ENCODE peak calls at places on chromosomes 11 and 22, in nine cellular contexts. One of them, this sample, is unnamed.

GRCh38 chr11:45339754-45340519 is 53.8 kb upstream of the SYT13 start:
- DNase-seq in RWPE1: peak
- DNase-seq in chondrocyte: no peak
- DNase-seq in T-helper 2 cell: peak
- DNase-seq in C1 segment of cervical spinal cord: peak
- DNase-seq in heart right ventricle: peak
- DNase-seq in RCC 7860: peak
- DNase-seq in GOT3: peak
- DNase-seq in left cardiac atrium: peak
- DNase-seq in this sample: peak

GRCh38 chr11:47961383-47961782 is 19.0 kb upstream of the PTPRJ start:
- DNase-seq in RWPE1: no peak
- DNase-seq in chondrocyte: no peak
- DNase-seq in T-helper 2 cell: no peak
- DNase-seq in C1 segment of cervical spinal cord: no peak
- DNase-seq in heart right ventricle: no peak
- DNase-seq in RCC 7860: no peak
- DNase-seq in GOT3: no peak
- DNase-seq in left cardiac atrium: no peak
- DNase-seq in this sample: no peak

GRCh38 chr11:130145328-130145812 is 14.2 kb upstream of the ST14 start:
- DNase-seq in RWPE1: no peak
- DNase-seq in chondrocyte: no peak
- DNase-seq in T-helper 2 cell: no peak
- DNase-seq in C1 segment of cervical spinal cord: no peak
- DNase-seq in heart right ventricle: no peak
- DNase-seq in RCC 7860: no peak
- DNase-seq in GOT3: no peak
- DNase-seq in left cardiac atrium: no peak
- DNase-seq in this sample: no peak

GRCh38 chr11:77813256-77813655 is 7.3 kb downstream of the RSF1 start:
- DNase-seq in RWPE1: no peak
- DNase-seq in chondrocyte: no peak
- DNase-seq in T-helper 2 cell: no peak
- DNase-seq in C1 segment of cervical spinal cord: no peak
- DNase-seq in heart right ventricle: no peak
- DNase-seq in RCC 7860: no peak
- DNase-seq in GOT3: no peak
- DNase-seq in left cardiac atrium: no peak
- DNase-seq in this sample: no peak

GRCh38 chr11:128505449-128506058 is 81.8 kb downstream of the ETS1 start:
- DNase-seq in RWPE1: no peak
- DNase-seq in chondrocyte: no peak
- DNase-seq in T-helper 2 cell: no peak
- DNase-seq in C1 segment of cervical spinal cord: no peak
- DNase-seq in heart right ventricle: no peak
- DNase-seq in RCC 7860: no peak
- DNase-seq in GOT3: no peak
- DNase-seq in left cardiac atrium: no peak
- DNase-seq in this sample: no peak

GRCh38 chr11:118099838-118100570 is 13.2 kb upstream of the SMIM35 start:
- DNase-seq in RWPE1: no peak
- DNase-seq in chondrocyte: no peak
- DNase-seq in T-helper 2 cell: no peak
- DNase-seq in C1 segment of cervical spinal cord: no peak
- DNase-seq in heart right ventricle: no peak
- DNase-seq in RCC 7860: no peak
- DNase-seq in GOT3: no peak
- DNase-seq in left cardiac atrium: no peak
- DNase-seq in this sample: peak

GRCh38 chr11:61959026-61959608 is 8.3 kb downstream of the FTH1 start:
- DNase-seq in RWPE1: peak
- DNase-seq in chondrocyte: peak
- DNase-seq in T-helper 2 cell: no peak
- DNase-seq in C1 segment of cervical spinal cord: no peak
- DNase-seq in heart right ventricle: no peak
- DNase-seq in RCC 7860: no peak
- DNase-seq in GOT3: no peak
- DNase-seq in left cardiac atrium: no peak
- DNase-seq in this sample: no peak

GRCh38 chr11:117107701-117108590 is 9.7 kb upstream of the SIK3 start:
- DNase-seq in RWPE1: no peak
- DNase-seq in chondrocyte: no peak
- DNase-seq in T-helper 2 cell: no peak
- DNase-seq in C1 segment of cervical spinal cord: no peak
- DNase-seq in heart right ventricle: no peak
- DNase-seq in RCC 7860: no peak
- DNase-seq in GOT3: no peak
- DNase-seq in left cardiac atrium: no peak
- DNase-seq in this sample: no peak

GRCh38 chr11:133506551-133507094 is 25.7 kb downstream of the OPCML start:
- DNase-seq in RWPE1: no peak
- DNase-seq in chondrocyte: no peak
- DNase-seq in T-helper 2 cell: no peak
- DNase-seq in C1 segment of cervical spinal cord: no peak
- DNase-seq in heart right ventricle: no peak
- DNase-seq in RCC 7860: no peak
- DNase-seq in GOT3: no peak
- DNase-seq in left cardiac atrium: no peak
- DNase-seq in this sample: no peak

GRCh38 chr11:69382131-69383128 is 88.5 kb downstream of the MYEOV start:
- DNase-seq in RWPE1: no peak
- DNase-seq in chondrocyte: peak
- DNase-seq in T-helper 2 cell: no peak
- DNase-seq in C1 segment of cervical spinal cord: no peak
- DNase-seq in heart right ventricle: peak
- DNase-seq in RCC 7860: no peak
- DNase-seq in GOT3: no peak
- DNase-seq in left cardiac atrium: peak
- DNase-seq in this sample: peak

GRCh38 chr11:134022748-134023147 is 46.1 kb upstream of the JAM3 start:
- DNase-seq in RWPE1: no peak
- DNase-seq in chondrocyte: no peak
- DNase-seq in T-helper 2 cell: no peak
- DNase-seq in C1 segment of cervical spinal cord: no peak
- DNase-seq in heart right ventricle: no peak
- DNase-seq in RCC 7860: no peak
- DNase-seq in GOT3: no peak
- DNase-seq in left cardiac atrium: no peak
- DNase-seq in this sample: no peak

GRCh38 chr11:130471731-130472433 is 23.4 kb downstream of the ADAMTS15 start:
- DNase-seq in RWPE1: no peak
- DNase-seq in chondrocyte: no peak
- DNase-seq in T-helper 2 cell: no peak
- DNase-seq in C1 segment of cervical spinal cord: no peak
- DNase-seq in heart right ventricle: no peak
- DNase-seq in RCC 7860: no peak
- DNase-seq in GOT3: no peak
- DNase-seq in left cardiac atrium: no peak
- DNase-seq in this sample: no peak

GRCh38 chr22:39488563-39489083 is 13.5 kb upstream of the MIEF1 start:
- DNase-seq in RWPE1: no peak
- DNase-seq in chondrocyte: no peak
- DNase-seq in T-helper 2 cell: no peak
- DNase-seq in C1 segment of cervical spinal cord: no peak
- DNase-seq in heart right ventricle: no peak
- DNase-seq in RCC 7860: no peak
- DNase-seq in GOT3: no peak
- DNase-seq in left cardiac atrium: no peak
- DNase-seq in this sample: no peak

GRCh38 chr11:35539781-35540281 is 14.4 kb upstream of the PAMR1 start:
- DNase-seq in RWPE1: no peak
- DNase-seq in chondrocyte: no peak
- DNase-seq in T-helper 2 cell: no peak
- DNase-seq in C1 segment of cervical spinal cord: no peak
- DNase-seq in heart right ventricle: peak
- DNase-seq in RCC 7860: no peak
- DNase-seq in GOT3: no peak
- DNase-seq in left cardiac atrium: peak
- DNase-seq in this sample: peak

GRCh38 chr11:129620705-129621104 is 194.9 kb upstream of the TMEM45B start:
- DNase-seq in RWPE1: peak
- DNase-seq in chondrocyte: no peak
- DNase-seq in T-helper 2 cell: no peak
- DNase-seq in C1 segment of cervical spinal cord: no peak
- DNase-seq in heart right ventricle: no peak
- DNase-seq in RCC 7860: no peak
- DNase-seq in GOT3: no peak
- DNase-seq in left cardiac atrium: no peak
- DNase-seq in this sample: no peak

GRCh38 chr11:24078056-24078455 is 418.8 kb upstream of the LUZP2 start:
- DNase-seq in RWPE1: no peak
- DNase-seq in chondrocyte: no peak
- DNase-seq in T-helper 2 cell: no peak
- DNase-seq in C1 segment of cervical spinal cord: no peak
- DNase-seq in heart right ventricle: no peak
- DNase-seq in RCC 7860: no peak
- DNase-seq in GOT3: no peak
- DNase-seq in left cardiac atrium: no peak
- DNase-seq in this sample: no peak

GRCh38 chr22:49838771-49839717 is 11.4 kb upstream of the BRD1 start:
- DNase-seq in RWPE1: no peak
- DNase-seq in chondrocyte: no peak
- DNase-seq in T-helper 2 cell: peak
- DNase-seq in C1 segment of cervical spinal cord: no peak
- DNase-seq in heart right ventricle: no peak
- DNase-seq in RCC 7860: no peak
- DNase-seq in GOT3: no peak
- DNase-seq in left cardiac atrium: no peak
- DNase-seq in this sample: no peak

GRCh38 chr22:22818861-22819855 is 68.5 kb upstream of the IGLL5 start:
- DNase-seq in RWPE1: no peak
- DNase-seq in chondrocyte: no peak
- DNase-seq in T-helper 2 cell: no peak
- DNase-seq in C1 segment of cervical spinal cord: no peak
- DNase-seq in heart right ventricle: no peak
- DNase-seq in RCC 7860: no peak
- DNase-seq in GOT3: no peak
- DNase-seq in left cardiac atrium: no peak
- DNase-seq in this sample: no peak

GRCh38 chr22:23527971-23528740 is 51.9 kb downstream of the IGLL1 start:
- DNase-seq in RWPE1: no peak
- DNase-seq in chondrocyte: peak
- DNase-seq in T-helper 2 cell: no peak
- DNase-seq in C1 segment of cervical spinal cord: no peak
- DNase-seq in heart right ventricle: no peak
- DNase-seq in RCC 7860: no peak
- DNase-seq in GOT3: no peak
- DNase-seq in left cardiac atrium: no peak
- DNase-seq in this sample: no peak

GRCh38 chr11:111845256-111846028 is 25.9 kb downstream of the ALG9 start:
- DNase-seq in RWPE1: no peak
- DNase-seq in chondrocyte: no peak
- DNase-seq in T-helper 2 cell: no peak
- DNase-seq in C1 segment of cervical spinal cord: no peak
- DNase-seq in heart right ventricle: no peak
- DNase-seq in RCC 7860: no peak
- DNase-seq in GOT3: no peak
- DNase-seq in left cardiac atrium: no peak
- DNase-seq in this sample: no peak

GRCh38 chr11:33557201-33557600 is 143.4 kb downstream of the C11orf91 start:
- DNase-seq in RWPE1: peak
- DNase-seq in chondrocyte: no peak
- DNase-seq in T-helper 2 cell: no peak
- DNase-seq in C1 segment of cervical spinal cord: no peak
- DNase-seq in heart right ventricle: no peak
- DNase-seq in RCC 7860: peak
- DNase-seq in GOT3: no peak
- DNase-seq in left cardiac atrium: no peak
- DNase-seq in this sample: no peak

GRCh38 chr22:29397791-29398190 is 9.4 kb upstream of the AP1B1 start:
- DNase-seq in RWPE1: no peak
- DNase-seq in chondrocyte: no peak
- DNase-seq in T-helper 2 cell: no peak
- DNase-seq in C1 segment of cervical spinal cord: no peak
- DNase-seq in heart right ventricle: no peak
- DNase-seq in RCC 7860: no peak
- DNase-seq in GOT3: no peak
- DNase-seq in left cardiac atrium: no peak
- DNase-seq in this sample: no peak

GRCh38 chr11:57357827-57358226 is 19.7 kb downstream of the P2RX3 start:
- DNase-seq in RWPE1: no peak
- DNase-seq in chondrocyte: no peak
- DNase-seq in T-helper 2 cell: no peak
- DNase-seq in C1 segment of cervical spinal cord: no peak
- DNase-seq in heart right ventricle: no peak
- DNase-seq in RCC 7860: no peak
- DNase-seq in GOT3: no peak
- DNase-seq in left cardiac atrium: no peak
- DNase-seq in this sample: no peak